ENCODE peak calls at places on chromosomes 4 and X, in nine cellular contexts. One of them, this sample, is unnamed.

GRCh38 chr4:37645736-37646135 is 40.4 kb downstream of the RELL1 start:
- DNase-seq in progenitor cell of endocrine pancreas: no peak
- DNase-seq in PC-3: no peak
- DNase-seq in CD8-positive, alpha-beta memory T cell: no peak
- DNase-seq in GM23248: no peak
- DNase-seq in prostate gland: no peak
- DNase-seq in naive B cell: no peak
- DNase-seq in lower lobe of right lung: no peak
- DNase-seq in stimulated activated CD4-positive, alpha-beta T cell treated with anti-CD3 and anti-CD28 coated beads, Interleukin-1b, Interleukin-23, amount 100 ng/mL, for 24 hours: no peak
- DNase-seq in this sample: no peak

GRCh38 chr4:152679414-152680281 is at the start of gene TMEM154:
- DNase-seq in progenitor cell of endocrine pancreas: peak; percentile 14
- DNase-seq in PC-3: peak; percentile 67
- DNase-seq in CD8-positive, alpha-beta memory T cell: peak; percentile 80
- DNase-seq in GM23248: peak; percentile 87
- DNase-seq in prostate gland: peak; percentile 59
- DNase-seq in naive B cell: peak; percentile 84
- DNase-seq in lower lobe of right lung: peak; percentile 79
- DNase-seq in stimulated activated CD4-positive, alpha-beta T cell treated with anti-CD3 and anti-CD28 coated beads, Interleukin-1b, Interleukin-23, amount 100 ng/mL, for 24 hours: peak; percentile 5
- DNase-seq in this sample: peak; percentile 54

GRCh38 chr4:44861756-44862155 is 135.4 kb upstream of the GNPDA2 start:
- DNase-seq in progenitor cell of endocrine pancreas: no peak
- DNase-seq in PC-3: peak; percentile 28
- DNase-seq in CD8-positive, alpha-beta memory T cell: no peak
- DNase-seq in GM23248: no peak
- DNase-seq in prostate gland: no peak
- DNase-seq in naive B cell: no peak
- DNase-seq in lower lobe of right lung: no peak
- DNase-seq in stimulated activated CD4-positive, alpha-beta T cell treated with anti-CD3 and anti-CD28 coated beads, Interleukin-1b, Interleukin-23, amount 100 ng/mL, for 24 hours: no peak
- DNase-seq in this sample: no peak

GRCh38 chr4:153206534-153206933 is 2.3 kb downstream of the TRIM2 start:
- DNase-seq in progenitor cell of endocrine pancreas: no peak
- DNase-seq in PC-3: no peak
- DNase-seq in CD8-positive, alpha-beta memory T cell: no peak
- DNase-seq in GM23248: no peak
- DNase-seq in prostate gland: no peak
- DNase-seq in naive B cell: no peak
- DNase-seq in lower lobe of right lung: no peak
- DNase-seq in stimulated activated CD4-positive, alpha-beta T cell treated with anti-CD3 and anti-CD28 coated beads, Interleukin-1b, Interleukin-23, amount 100 ng/mL, for 24 hours: no peak
- DNase-seq in this sample: no peak

GRCh38 chrX:155023907-155024833 is 1.6 kb upstream of the F8 start:
- DNase-seq in progenitor cell of endocrine pancreas: no peak
- DNase-seq in PC-3: no peak
- DNase-seq in CD8-positive, alpha-beta memory T cell: no peak
- DNase-seq in GM23248: no peak
- DNase-seq in prostate gland: no peak
- DNase-seq in naive B cell: no peak
- DNase-seq in lower lobe of right lung: no peak
- DNase-seq in stimulated activated CD4-positive, alpha-beta T cell treated with anti-CD3 and anti-CD28 coated beads, Interleukin-1b, Interleukin-23, amount 100 ng/mL, for 24 hours: no peak
- DNase-seq in this sample: no peak

GRCh38 chr4:4651811-4652609 is 110.2 kb upstream of the STX18 start:
- DNase-seq in progenitor cell of endocrine pancreas: no peak
- DNase-seq in PC-3: no peak
- DNase-seq in CD8-positive, alpha-beta memory T cell: no peak
- DNase-seq in GM23248: no peak
- DNase-seq in prostate gland: no peak
- DNase-seq in naive B cell: no peak
- DNase-seq in lower lobe of right lung: no peak
- DNase-seq in stimulated activated CD4-positive, alpha-beta T cell treated with anti-CD3 and anti-CD28 coated beads, Interleukin-1b, Interleukin-23, amount 100 ng/mL, for 24 hours: no peak
- DNase-seq in this sample: no peak

GRCh38 chr4:118941149-118941548 is 52.5 kb downstream of the SYNPO2 start:
- DNase-seq in progenitor cell of endocrine pancreas: no peak
- DNase-seq in PC-3: peak; percentile 45
- DNase-seq in CD8-positive, alpha-beta memory T cell: no peak
- DNase-seq in GM23248: peak; percentile 51
- DNase-seq in prostate gland: peak; percentile 53
- DNase-seq in naive B cell: no peak
- DNase-seq in lower lobe of right lung: no peak
- DNase-seq in stimulated activated CD4-positive, alpha-beta T cell treated with anti-CD3 and anti-CD28 coated beads, Interleukin-1b, Interleukin-23, amount 100 ng/mL, for 24 hours: no peak
- DNase-seq in this sample: no peak

GRCh38 chrX:23504540-23504884 is 162.8 kb upstream of the PRDX4 start:
- DNase-seq in progenitor cell of endocrine pancreas: no peak
- DNase-seq in PC-3: no peak
- DNase-seq in CD8-positive, alpha-beta memory T cell: no peak
- DNase-seq in GM23248: no peak
- DNase-seq in prostate gland: no peak
- DNase-seq in naive B cell: no peak
- DNase-seq in lower lobe of right lung: no peak
- DNase-seq in stimulated activated CD4-positive, alpha-beta T cell treated with anti-CD3 and anti-CD28 coated beads, Interleukin-1b, Interleukin-23, amount 100 ng/mL, for 24 hours: no peak
- DNase-seq in this sample: no peak

GRCh38 chr4:173879286-173879908 is 349.4 kb upstream of the HAND2 start:
- DNase-seq in progenitor cell of endocrine pancreas: no peak
- DNase-seq in PC-3: no peak
- DNase-seq in CD8-positive, alpha-beta memory T cell: no peak
- DNase-seq in GM23248: no peak
- DNase-seq in prostate gland: no peak
- DNase-seq in naive B cell: no peak
- DNase-seq in lower lobe of right lung: no peak
- DNase-seq in stimulated activated CD4-positive, alpha-beta T cell treated with anti-CD3 and anti-CD28 coated beads, Interleukin-1b, Interleukin-23, amount 100 ng/mL, for 24 hours: no peak
- DNase-seq in this sample: no peak

GRCh38 chr4:140688711-140689598 is 67.2 kb downstream of the TBC1D9 start:
- DNase-seq in progenitor cell of endocrine pancreas: no peak
- DNase-seq in PC-3: peak; percentile 8
- DNase-seq in CD8-positive, alpha-beta memory T cell: no peak
- DNase-seq in GM23248: peak; percentile 28
- DNase-seq in prostate gland: no peak
- DNase-seq in naive B cell: no peak
- DNase-seq in lower lobe of right lung: no peak
- DNase-seq in stimulated activated CD4-positive, alpha-beta T cell treated with anti-CD3 and anti-CD28 coated beads, Interleukin-1b, Interleukin-23, amount 100 ng/mL, for 24 hours: no peak
- DNase-seq in this sample: no peak

GRCh38 chrX:16807548-16807947 is 21.3 kb downstream of the TXLNG start:
- DNase-seq in progenitor cell of endocrine pancreas: no peak
- DNase-seq in PC-3: no peak
- DNase-seq in CD8-positive, alpha-beta memory T cell: no peak
- DNase-seq in GM23248: peak; percentile 63
- DNase-seq in prostate gland: no peak
- DNase-seq in naive B cell: no peak
- DNase-seq in lower lobe of right lung: no peak
- DNase-seq in stimulated activated CD4-positive, alpha-beta T cell treated with anti-CD3 and anti-CD28 coated beads, Interleukin-1b, Interleukin-23, amount 100 ng/mL, for 24 hours: no peak
- DNase-seq in this sample: no peak

GRCh38 chrX:19874391-19875050 is 12.9 kb downstream of the SH3KBP1 start:
- DNase-seq in progenitor cell of endocrine pancreas: no peak
- DNase-seq in PC-3: no peak
- DNase-seq in CD8-positive, alpha-beta memory T cell: no peak
- DNase-seq in GM23248: no peak
- DNase-seq in prostate gland: no peak
- DNase-seq in naive B cell: no peak
- DNase-seq in lower lobe of right lung: no peak
- DNase-seq in stimulated activated CD4-positive, alpha-beta T cell treated with anti-CD3 and anti-CD28 coated beads, Interleukin-1b, Interleukin-23, amount 100 ng/mL, for 24 hours: no peak
- DNase-seq in this sample: no peak

GRCh38 chr4:68182382-68182820 is 52.7 kb upstream of the TMPRSS11F start:
- DNase-seq in progenitor cell of endocrine pancreas: no peak
- DNase-seq in PC-3: no peak
- DNase-seq in CD8-positive, alpha-beta memory T cell: no peak
- DNase-seq in GM23248: no peak
- DNase-seq in prostate gland: no peak
- DNase-seq in naive B cell: no peak
- DNase-seq in lower lobe of right lung: peak; percentile 38
- DNase-seq in stimulated activated CD4-positive, alpha-beta T cell treated with anti-CD3 and anti-CD28 coated beads, Interleukin-1b, Interleukin-23, amount 100 ng/mL, for 24 hours: no peak
- DNase-seq in this sample: no peak

GRCh38 chrX:154321152-154321551 is 25.6 kb downstream of the TKTL1 start:
- DNase-seq in progenitor cell of endocrine pancreas: no peak
- DNase-seq in PC-3: no peak
- DNase-seq in CD8-positive, alpha-beta memory T cell: no peak
- DNase-seq in GM23248: no peak
- DNase-seq in prostate gland: no peak
- DNase-seq in naive B cell: no peak
- DNase-seq in lower lobe of right lung: no peak
- DNase-seq in stimulated activated CD4-positive, alpha-beta T cell treated with anti-CD3 and anti-CD28 coated beads, Interleukin-1b, Interleukin-23, amount 100 ng/mL, for 24 hours: no peak
- DNase-seq in this sample: no peak

GRCh38 chr4:86453044-86453501 is 93.2 kb upstream of the MAPK10 start:
- DNase-seq in progenitor cell of endocrine pancreas: no peak
- DNase-seq in PC-3: peak; percentile 4
- DNase-seq in CD8-positive, alpha-beta memory T cell: no peak
- DNase-seq in GM23248: no peak
- DNase-seq in prostate gland: peak; percentile 37
- DNase-seq in naive B cell: no peak
- DNase-seq in lower lobe of right lung: no peak
- DNase-seq in stimulated activated CD4-positive, alpha-beta T cell treated with anti-CD3 and anti-CD28 coated beads, Interleukin-1b, Interleukin-23, amount 100 ng/mL, for 24 hours: no peak
- DNase-seq in this sample: no peak

GRCh38 chr4:90575371-90575770 is 448.2 kb downstream of the CCSER1 start:
- DNase-seq in progenitor cell of endocrine pancreas: no peak
- DNase-seq in PC-3: peak; percentile 32
- DNase-seq in CD8-positive, alpha-beta memory T cell: no peak
- DNase-seq in GM23248: no peak
- DNase-seq in prostate gland: no peak
- DNase-seq in naive B cell: no peak
- DNase-seq in lower lobe of right lung: no peak
- DNase-seq in stimulated activated CD4-positive, alpha-beta T cell treated with anti-CD3 and anti-CD28 coated beads, Interleukin-1b, Interleukin-23, amount 100 ng/mL, for 24 hours: no peak
- DNase-seq in this sample: no peak

GRCh38 chr4:56276547-56276946 is 110.7 kb downstream of the AASDH start:
- DNase-seq in progenitor cell of endocrine pancreas: no peak
- DNase-seq in PC-3: no peak
- DNase-seq in CD8-positive, alpha-beta memory T cell: no peak
- DNase-seq in GM23248: peak; percentile 11
- DNase-seq in prostate gland: no peak
- DNase-seq in naive B cell: no peak
- DNase-seq in lower lobe of right lung: no peak
- DNase-seq in stimulated activated CD4-positive, alpha-beta T cell treated with anti-CD3 and anti-CD28 coated beads, Interleukin-1b, Interleukin-23, amount 100 ng/mL, for 24 hours: no peak
- DNase-seq in this sample: no peak

GRCh38 chrX:124098089-124098488 is 136.6 kb downstream of the STAG2 start:
- DNase-seq in progenitor cell of endocrine pancreas: no peak
- DNase-seq in PC-3: peak; percentile 53
- DNase-seq in CD8-positive, alpha-beta memory T cell: no peak
- DNase-seq in GM23248: peak; percentile 59
- DNase-seq in prostate gland: no peak
- DNase-seq in naive B cell: peak; percentile 1
- DNase-seq in lower lobe of right lung: no peak
- DNase-seq in stimulated activated CD4-positive, alpha-beta T cell treated with anti-CD3 and anti-CD28 coated beads, Interleukin-1b, Interleukin-23, amount 100 ng/mL, for 24 hours: no peak
- DNase-seq in this sample: peak; percentile 9

GRCh38 chr4:1032861-1033260 is 21.4 kb downstream of the FGFRL1 start:
- DNase-seq in progenitor cell of endocrine pancreas: no peak
- DNase-seq in PC-3: no peak
- DNase-seq in CD8-positive, alpha-beta memory T cell: no peak
- DNase-seq in GM23248: no peak
- DNase-seq in prostate gland: no peak
- DNase-seq in naive B cell: no peak
- DNase-seq in lower lobe of right lung: no peak
- DNase-seq in stimulated activated CD4-positive, alpha-beta T cell treated with anti-CD3 and anti-CD28 coated beads, Interleukin-1b, Interleukin-23, amount 100 ng/mL, for 24 hours: no peak
- DNase-seq in this sample: no peak

GRCh38 chr4:110970642-110971041 is 347.8 kb upstream of the PITX2 start:
- DNase-seq in progenitor cell of endocrine pancreas: peak; percentile 29
- DNase-seq in PC-3: peak; percentile 53
- DNase-seq in CD8-positive, alpha-beta memory T cell: no peak
- DNase-seq in GM23248: peak; percentile 51
- DNase-seq in prostate gland: no peak
- DNase-seq in naive B cell: no peak
- DNase-seq in lower lobe of right lung: no peak
- DNase-seq in stimulated activated CD4-positive, alpha-beta T cell treated with anti-CD3 and anti-CD28 coated beads, Interleukin-1b, Interleukin-23, amount 100 ng/mL, for 24 hours: no peak
- DNase-seq in this sample: peak; percentile 29

GRCh38 chrX:38304010-38304409 is 23.3 kb downstream of the RPGR start:
- DNase-seq in progenitor cell of endocrine pancreas: no peak
- DNase-seq in PC-3: peak; percentile 33
- DNase-seq in CD8-positive, alpha-beta memory T cell: no peak
- DNase-seq in GM23248: peak; percentile 21
- DNase-seq in prostate gland: no peak
- DNase-seq in naive B cell: no peak
- DNase-seq in lower lobe of right lung: no peak
- DNase-seq in stimulated activated CD4-positive, alpha-beta T cell treated with anti-CD3 and anti-CD28 coated beads, Interleukin-1b, Interleukin-23, amount 100 ng/mL, for 24 hours: no peak
- DNase-seq in this sample: no peak

GRCh38 chr4:88629826-88630225 is 37.5 kb downstream of the HERC3 start:
- DNase-seq in progenitor cell of endocrine pancreas: no peak
- DNase-seq in PC-3: peak; percentile 55
- DNase-seq in CD8-positive, alpha-beta memory T cell: no peak
- DNase-seq in GM23248: peak; percentile 64
- DNase-seq in prostate gland: no peak
- DNase-seq in naive B cell: no peak
- DNase-seq in lower lobe of right lung: no peak
- DNase-seq in stimulated activated CD4-positive, alpha-beta T cell treated with anti-CD3 and anti-CD28 coated beads, Interleukin-1b, Interleukin-23, amount 100 ng/mL, for 24 hours: no peak
- DNase-seq in this sample: no peak

GRCh38 chrX:129650821-129651510 is 3.8 kb downstream of the APLN start:
- DNase-seq in progenitor cell of endocrine pancreas: no peak
- DNase-seq in PC-3: no peak
- DNase-seq in CD8-positive, alpha-beta memory T cell: no peak
- DNase-seq in GM23248: no peak
- DNase-seq in prostate gland: no peak
- DNase-seq in naive B cell: no peak
- DNase-seq in lower lobe of right lung: no peak
- DNase-seq in stimulated activated CD4-positive, alpha-beta T cell treated with anti-CD3 and anti-CD28 coated beads, Interleukin-1b, Interleukin-23, amount 100 ng/mL, for 24 hours: no peak
- DNase-seq in this sample: no peak

GRCh38 chr4:25031077-25031606 is 396 bp upstream of the LGI2 start:
- DNase-seq in progenitor cell of endocrine pancreas: no peak
- DNase-seq in PC-3: no peak
- DNase-seq in CD8-positive, alpha-beta memory T cell: no peak
- DNase-seq in GM23248: peak; percentile 46
- DNase-seq in prostate gland: no peak
- DNase-seq in naive B cell: no peak
- DNase-seq in lower lobe of right lung: no peak
- DNase-seq in stimulated activated CD4-positive, alpha-beta T cell treated with anti-CD3 and anti-CD28 coated beads, Interleukin-1b, Interleukin-23, amount 100 ng/mL, for 24 hours: no peak
- DNase-seq in this sample: peak; percentile 25

GRCh38 chr4:75654905-75655304 is 18.3 kb downstream of the G3BP2 start:
- DNase-seq in progenitor cell of endocrine pancreas: no peak
- DNase-seq in PC-3: no peak
- DNase-seq in CD8-positive, alpha-beta memory T cell: no peak
- DNase-seq in GM23248: no peak
- DNase-seq in prostate gland: no peak
- DNase-seq in naive B cell: no peak
- DNase-seq in lower lobe of right lung: no peak
- DNase-seq in stimulated activated CD4-positive, alpha-beta T cell treated with anti-CD3 and anti-CD28 coated beads, Interleukin-1b, Interleukin-23, amount 100 ng/mL, for 24 hours: no peak
- DNase-seq in this sample: no peak

GRCh38 chr4:244471-244870 is 60.8 kb downstream of the ZNF732 start:
- DNase-seq in progenitor cell of endocrine pancreas: no peak
- DNase-seq in PC-3: peak; percentile 58
- DNase-seq in CD8-positive, alpha-beta memory T cell: peak; percentile 68
- DNase-seq in GM23248: peak; percentile 43
- DNase-seq in prostate gland: no peak
- DNase-seq in naive B cell: peak; percentile 54
- DNase-seq in lower lobe of right lung: no peak
- DNase-seq in stimulated activated CD4-positive, alpha-beta T cell treated with anti-CD3 and anti-CD28 coated beads, Interleukin-1b, Interleukin-23, amount 100 ng/mL, for 24 hours: peak; percentile 33
- DNase-seq in this sample: peak; percentile 32

GRCh38 chr4:184457530-184458249 is 16.7 kb downstream of the IRF2 start:
- DNase-seq in progenitor cell of endocrine pancreas: no peak
- DNase-seq in PC-3: no peak
- DNase-seq in CD8-positive, alpha-beta memory T cell: no peak
- DNase-seq in GM23248: peak; percentile 69
- DNase-seq in prostate gland: no peak
- DNase-seq in naive B cell: peak; percentile 57
- DNase-seq in lower lobe of right lung: no peak
- DNase-seq in stimulated activated CD4-positive, alpha-beta T cell treated with anti-CD3 and anti-CD28 coated beads, Interleukin-1b, Interleukin-23, amount 100 ng/mL, for 24 hours: no peak
- DNase-seq in this sample: no peak

GRCh38 chr4:8270912-8271815 is 1.6 kb downstream of the HTRA3 start:
- DNase-seq in progenitor cell of endocrine pancreas: no peak
- DNase-seq in PC-3: no peak
- DNase-seq in CD8-positive, alpha-beta memory T cell: no peak
- DNase-seq in GM23248: peak; percentile 31
- DNase-seq in prostate gland: no peak
- DNase-seq in naive B cell: no peak
- DNase-seq in lower lobe of right lung: no peak
- DNase-seq in stimulated activated CD4-positive, alpha-beta T cell treated with anti-CD3 and anti-CD28 coated beads, Interleukin-1b, Interleukin-23, amount 100 ng/mL, for 24 hours: no peak
- DNase-seq in this sample: no peak

GRCh38 chr4:183142566-183143545 is 43.8 kb downstream of the WWC2 start:
- DNase-seq in progenitor cell of endocrine pancreas: no peak
- DNase-seq in PC-3: peak; percentile 85
- DNase-seq in CD8-positive, alpha-beta memory T cell: no peak
- DNase-seq in GM23248: peak; percentile 84
- DNase-seq in prostate gland: peak; percentile 36
- DNase-seq in naive B cell: no peak
- DNase-seq in lower lobe of right lung: no peak
- DNase-seq in stimulated activated CD4-positive, alpha-beta T cell treated with anti-CD3 and anti-CD28 coated beads, Interleukin-1b, Interleukin-23, amount 100 ng/mL, for 24 hours: no peak
- DNase-seq in this sample: no peak

GRCh38 chr4:22410645-22411247 is 105.1 kb downstream of the ADGRA3 start:
- DNase-seq in progenitor cell of endocrine pancreas: no peak
- DNase-seq in PC-3: peak; percentile 32
- DNase-seq in CD8-positive, alpha-beta memory T cell: no peak
- DNase-seq in GM23248: peak; percentile 55
- DNase-seq in prostate gland: no peak
- DNase-seq in naive B cell: no peak
- DNase-seq in lower lobe of right lung: no peak
- DNase-seq in stimulated activated CD4-positive, alpha-beta T cell treated with anti-CD3 and anti-CD28 coated beads, Interleukin-1b, Interleukin-23, amount 100 ng/mL, for 24 hours: no peak
- DNase-seq in this sample: no peak

GRCh38 chr4:36779601-36780000 is 464.9 kb upstream of the NWD2 start:
- DNase-seq in progenitor cell of endocrine pancreas: no peak
- DNase-seq in PC-3: no peak
- DNase-seq in CD8-positive, alpha-beta memory T cell: no peak
- DNase-seq in GM23248: no peak
- DNase-seq in prostate gland: no peak
- DNase-seq in naive B cell: no peak
- DNase-seq in lower lobe of right lung: no peak
- DNase-seq in stimulated activated CD4-positive, alpha-beta T cell treated with anti-CD3 and anti-CD28 coated beads, Interleukin-1b, Interleukin-23, amount 100 ng/mL, for 24 hours: no peak
- DNase-seq in this sample: no peak

This sample was measured in neural crest cell.